ENCODE peak calls at places on chromosome 1, in ten cellular contexts. H is prostate gland, J is endothelial cell of umbilical vein, S is upper lobe of left lung, P is breast epithelium, M is GM23338, E is sigmoid colon, A is stomach, U is H1, Y is HCT116. G is an unnamed sample.

GRCh38 chr1:239421810-239422209 is 35.4 kb downstream of the CHRM3 start:
- DNase-seq in J (no peak), E (no peak), P (no peak), U (no peak), A (no peak), M (no peak), Y (no peak), S (no peak), H (no peak), G (no peak)

GRCh38 chr1:68231627-68232303 is 558 bp downstream of the WLS start:
- DNase-seq in P (peak), H (peak), U (no peak), S (no peak), M (peak), E (peak), A (peak), J (peak), Y (no peak), G (peak)

GRCh38 chr1:203289281-203289981 is 15.9 kb upstream of the BTG2 start:
- DNase-seq in E (peak), Y (no peak), A (peak), M (no peak), U (no peak), H (no peak), S (no peak), P (no peak), J (no peak), G (peak)

GRCh38 chr1:1788646-1789431 is 10.6 kb upstream of the NADK start:
- DNase-seq in M (peak), S (no peak), A (peak), J (no peak), Y (no peak), E (no peak), P (no peak), U (no peak), H (no peak), G (peak)

GRCh38 chr1:111471012-111471411 is 2.8 kb upstream of the C1orf162 start:
- DNase-seq in M (no peak), J (no peak), A (peak), P (peak), U (no peak), E (peak), H (no peak), S (no peak), Y (no peak), G (peak)

GRCh38 chr1:208013210-208013609 is 102.3 kb upstream of the CD34 start:
- DNase-seq in J (no peak), E (no peak), U (no peak), A (no peak), S (no peak), H (no peak), Y (no peak), P (no peak), M (no peak), G (no peak)

GRCh38 chr1:202189012-202189790 is 4.4 kb upstream of the LGR6 start:
- DNase-seq in Y (no peak), J (peak), E (no peak), S (peak), A (peak), M (peak), U (no peak), P (peak), H (peak), G (peak)

GRCh38 chr1:184753608-184754478 is 815 bp downstream of the EDEM3 start:
- DNase-seq in U (no peak), J (peak), H (no peak), Y (no peak), E (peak), P (peak), A (peak), S (peak), M (peak), G (peak)

GRCh38 chr1:2566106-2567045 is 10.2 kb downstream of the TNFRSF14 start:
- DNase-seq in A (no peak), E (no peak), P (no peak), J (no peak), M (no peak), H (no peak), U (no peak), S (peak), Y (no peak), G (no peak)

GRCh38 chr1:110148961-110149360 is 1.3 kb upstream of the SLC6A17 start:
- DNase-seq in H (no peak), J (no peak), Y (peak), M (peak), A (no peak), U (no peak), P (no peak), S (no peak), E (no peak), G (no peak)

DNA sequence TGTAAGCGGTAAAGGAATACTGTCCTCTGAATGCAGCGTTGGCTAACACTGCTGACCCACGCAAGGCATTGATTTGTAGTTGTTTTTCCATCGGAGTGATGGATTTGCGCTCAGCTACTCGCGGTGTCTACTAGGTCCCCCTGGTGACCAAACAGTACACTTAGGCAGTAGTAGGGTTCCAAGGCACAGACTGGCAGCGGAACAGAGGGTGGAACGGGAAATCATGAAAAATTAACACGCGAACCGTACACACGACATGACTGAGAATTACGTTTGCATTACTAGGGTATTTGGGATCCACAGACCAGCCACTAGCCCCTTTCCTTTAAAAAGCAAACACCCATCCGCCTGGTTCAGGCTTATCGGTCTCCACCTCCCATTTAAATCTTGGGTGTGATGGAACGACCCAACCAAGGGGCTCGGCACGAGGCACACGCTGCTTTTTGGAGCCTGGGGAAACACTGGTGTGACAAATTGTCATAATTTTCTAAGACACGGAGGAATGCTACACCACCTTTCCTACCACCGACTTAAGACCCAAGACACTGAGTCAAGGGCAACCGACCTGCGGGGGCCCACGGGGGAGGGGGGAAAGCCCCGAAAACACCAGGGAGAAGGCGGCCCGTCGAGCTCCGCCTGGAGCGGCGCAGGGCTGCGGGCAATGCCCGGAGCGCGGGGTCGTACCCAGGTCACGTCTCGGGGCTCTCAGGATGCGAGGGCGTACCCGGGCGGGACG is 699 bp downstream of the DIPK1A start:
- DNase-seq in A (peak), E (peak), P (peak), J (peak), H (peak), U (no peak), Y (peak), M (peak), S (no peak), G (peak)
- TF ChIP-seq POLR2AphosphoS5 in A (peak), E (peak), P (peak), J (no peak), H (peak), U (no peak), Y (no peak), M (no peak), S (peak), G (peak)

DNA sequence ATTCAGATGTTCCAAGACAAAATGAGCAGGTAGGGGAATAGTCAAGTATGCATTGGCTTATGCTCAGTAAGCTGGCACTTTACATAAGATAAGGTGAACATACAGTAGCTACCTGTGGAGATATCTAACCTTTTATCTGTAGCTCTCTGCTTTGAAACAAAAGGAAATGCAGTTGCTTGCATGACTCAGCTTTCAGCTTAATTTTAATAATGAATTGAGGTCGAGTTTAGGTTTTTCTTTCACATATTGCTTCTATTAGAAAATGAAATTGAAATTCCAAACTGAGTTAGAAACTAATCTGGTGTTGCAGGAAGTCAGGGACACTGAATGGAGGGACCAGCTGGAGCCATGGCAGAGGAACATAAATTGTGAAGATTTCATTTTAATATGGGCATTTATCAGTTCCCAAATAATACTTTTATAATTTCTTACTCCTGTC is 8.3 kb downstream of the FRRS1 start:
- DNase-seq in S (no peak), Y (no peak), A (no peak), E (no peak), P (no peak), M (peak), J (no peak), U (no peak), H (no peak), G (no peak)
- H3K4me3 ChIP-seq in S (no peak), Y (no peak), A (no peak), E (no peak), P (no peak), M (no peak), J (no peak), U (no peak), H (no peak), G (no peak)

DNA sequence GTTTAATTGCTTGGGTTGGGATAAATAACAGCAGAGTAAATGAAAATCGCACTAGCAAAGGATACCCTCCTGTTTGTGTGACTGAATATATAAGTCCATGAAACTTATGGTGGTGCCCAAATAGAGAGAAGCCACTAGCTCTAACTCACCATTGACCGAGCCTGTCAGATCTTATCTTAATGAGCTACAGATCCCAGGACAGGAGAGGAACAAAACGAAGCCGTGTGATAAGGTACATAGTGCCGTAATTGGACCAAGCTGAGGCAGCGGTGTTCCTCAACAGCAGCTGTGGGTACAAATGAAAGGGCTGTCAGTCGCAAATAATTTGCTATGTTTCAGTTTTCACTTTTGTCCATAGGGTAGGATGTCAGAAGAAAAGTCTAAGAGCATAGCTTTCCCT is 276.1 kb downstream of the PTBP2 start:
- DNase-seq in J (no peak), M (no peak), U (no peak), Y (no peak), P (no peak), E (no peak), H (no peak), A (no peak), S (no peak), G (no peak)
- TF ChIP-seq POLR2AphosphoS5 in J (no peak), M (no peak), U (no peak), Y (no peak), P (no peak), E (no peak), H (no peak), A (no peak), S (no peak), G (no peak)

DNA sequence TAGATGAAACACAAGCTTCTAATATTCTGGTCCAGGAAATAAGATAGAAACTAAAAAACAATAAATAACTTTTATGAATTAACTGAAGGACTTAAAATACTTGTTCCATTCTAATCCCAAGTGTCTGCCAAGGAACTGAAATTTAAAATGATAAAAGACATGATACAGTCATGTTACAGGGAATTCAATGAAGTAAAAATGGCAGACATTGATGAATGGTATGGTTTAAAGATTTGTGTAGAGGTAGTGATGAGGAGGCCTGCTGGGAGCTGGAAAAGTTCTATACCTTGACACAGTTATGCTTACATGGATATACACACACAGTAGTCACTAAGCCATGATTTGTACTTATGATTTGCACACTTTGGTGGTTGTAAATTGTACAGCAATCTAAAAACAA is 2.1 kb upstream of the UBR4 start:
- DNase-seq in H (no peak), E (no peak), S (no peak), J (no peak), M (no peak), P (no peak), U (no peak), A (no peak), Y (no peak), G (no peak)
- H3K4me3 ChIP-seq in H (no peak), E (no peak), S (no peak), J (no peak), M (no peak), P (no peak), U (no peak), A (no peak), Y (no peak), G (no peak)

GRCh38 chr1:91817506-91817905 is 68.4 kb downstream of the TGFBR3 start:
- DNase-seq in P (no peak), J (no peak), Y (no peak), E (no peak), U (no peak), M (no peak), H (no peak), A (no peak), S (no peak), G (no peak)
- TF ChIP-seq POLR2AphosphoS5 in P (no peak), J (no peak), Y (no peak), E (no peak), U (no peak), M (no peak), H (no peak), A (no peak), S (no peak), G (no peak)

GRCh38 chr1:200780545-200781444 is 42.1 kb downstream of the CAMSAP2 start:
- DNase-seq in S (no peak), A (no peak), M (peak), Y (no peak), E (no peak), H (no peak), J (peak), P (no peak), U (no peak), G (no peak)
- H3K4me3 ChIP-seq in S (no peak), A (no peak), M (no peak), Y (no peak), E (peak), H (no peak), J (peak), P (peak), U (no peak), G (no peak)

DNA sequence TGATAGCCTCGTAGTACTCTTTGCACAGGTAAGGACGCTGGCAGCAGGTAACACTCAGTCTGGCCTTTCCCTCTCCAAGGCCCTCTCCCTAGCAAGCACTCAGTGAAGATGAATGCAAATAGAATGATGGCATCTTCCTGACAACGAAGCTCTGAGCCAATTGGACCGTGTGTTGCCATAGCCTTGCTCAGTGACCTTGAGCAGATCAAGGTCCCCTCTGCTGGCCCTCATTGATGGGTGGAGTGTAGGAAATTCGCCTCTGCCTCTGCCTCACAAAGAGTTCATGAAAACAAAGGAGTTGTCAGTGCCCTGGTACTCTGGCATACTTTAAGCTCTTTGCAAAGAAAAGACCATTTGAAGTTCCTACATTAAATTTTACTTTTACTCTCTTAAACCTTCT is 38.0 kb downstream of the SMYD2 start:
- DNase-seq in P (no peak), Y (no peak), J (no peak), A (no peak), H (no peak), M (peak), U (no peak), E (no peak), S (no peak), G (no peak)
- TF ChIP-seq POLR2AphosphoS5 in P (no peak), Y (no peak), J (no peak), A (no peak), H (no peak), M (no peak), U (no peak), E (no peak), S (no peak), G (no peak)

GRCh38 chr1:8736927-8737326 is 80.5 kb downstream of the RERE start:
- DNase-seq in H (no peak), E (no peak), U (no peak), M (no peak), A (no peak), J (peak), P (no peak), Y (no peak), S (no peak), G (no peak)
- H3K4me3 ChIP-seq in H (no peak), E (no peak), U (no peak), M (no peak), A (no peak), J (no peak), P (no peak), Y (no peak), S (no peak), G (no peak)

GRCh38 chr1:17633654-17634053 is 94.2 kb downstream of the ARHGEF10L start:
- DNase-seq in A (no peak), Y (no peak), U (no peak), H (no peak), P (no peak), M (no peak), E (no peak), J (no peak), S (no peak), G (no peak)
- TF ChIP-seq POLR2AphosphoS5 in A (no peak), Y (no peak), U (no peak), H (no peak), P (no peak), M (no peak), E (no peak), J (no peak), S (no peak), G (no peak)